ENCODE peak calls at places on chromosome 22, in ten cellular contexts. Y is A549, H is activated T-cell treated with anti-CD3 and anti-CD28 coated beads for 48 hours, C is OCI-LY7, R is islet precursor cell, N is RPMI7951, U is hepatic stellate cell, J is hypothalamus, P is glutamatergic neuron, X is foreskin fibroblast. Q is an unnamed sample.
A peak's percentile ranks its signal among the peaks of the same experiment; 100 is the strongest.

GRCh38 chr22:36887164-36887563 is 26.3 kb upstream of the CSF2RB start:
- DNase-seq in R (no peak), H (no peak), Y (no peak), N (no peak), C (no peak), U (no peak), P (no peak), J (no peak), X (no peak), Q (no peak)

GRCh38 chr22:46539169-46539568 is 1.7 kb upstream of the CELSR1 start:
- DNase-seq in Y (no peak), C (no peak), P (no peak), X (no peak), N (no peak), R (no peak), J (no peak), H (no peak), U (no peak), Q (no peak)

GRCh38 chr22:32781695-32782094 is 19.8 kb upstream of the TIMP3 start:
- DNase-seq in R (no peak), X (peak; percentile 31), Y (no peak), U (no peak), P (no peak), H (no peak), N (no peak), C (no peak), J (no peak), Q (peak; percentile 17)

GRCh38 chr22:31094741-31095140 is 12.6 kb downstream of the SELENOM start:
- DNase-seq in U (no peak), N (no peak), H (no peak), R (no peak), X (no peak), Y (no peak), C (no peak), P (no peak), J (no peak), Q (no peak)

GRCh38 chr22:27765706-27766291 is 35.8 kb downstream of the MN1 start:
- DNase-seq in H (no peak), N (no peak), R (no peak), X (no peak), J (no peak), Y (no peak), P (no peak), U (no peak), C (no peak), Q (no peak)

GRCh38 chr22:20021196-20022181 is 579 bp downstream of the TANGO2 start:
- DNase-seq in H (no peak), R (peak; percentile 65), X (peak; percentile 78), C (peak; percentile 14), P (no peak), N (peak; percentile 70), Y (no peak), J (peak; percentile 52), U (peak; percentile 66), Q (peak; percentile 67)

GRCh38 chr22:25508761-25509321 is 55.6 kb upstream of the GRK3 start:
- DNase-seq in J (no peak), R (no peak), C (no peak), H (no peak), P (no peak), U (no peak), X (no peak), N (no peak), Y (no peak), Q (no peak)

GRCh38 chr22:46054091-46054877 is 77.3 kb upstream of the WNT7B start:
- DNase-seq in X (peak; percentile 87), H (no peak), C (peak; percentile 80), P (no peak), Y (no peak), U (peak; percentile 90), J (peak; percentile 85), R (peak; percentile 38), N (peak; percentile 73), Q (peak; percentile 89)

GRCh38 chr22:24831678-24832077 is 25.7 kb downstream of the SGSM1 start:
- DNase-seq in R (peak; percentile 28), N (no peak), X (no peak), H (no peak), U (no peak), C (no peak), P (no peak), Y (no peak), J (no peak), Q (no peak)

GRCh38 chr22:30870451-30871345 is 97.9 kb downstream of the MORC2 start:
- DNase-seq in H (no peak), Y (no peak), J (no peak), U (no peak), P (peak; percentile 4), R (peak; percentile 43), N (no peak), X (no peak), C (no peak), Q (no peak)